ENCODE peak calls at places on chromosomes 4 and X, in seven cellular contexts. A, F, Y, H, Z, K and U are unnamed samples. For H3K4me1 and H3K27me3, the result is how much of the 10 kb centered on the place peaks cover.

GRCh38 chrX:110123331-110123782 is 120.4 kb downstream of the TMEM164 start:
- DNase-seq in A (no peak), F (peak), K (no peak), Y (peak), Z (no peak), H (no peak), U (no peak)

GRCh38 chr4:40178672-40179071 is 18.2 kb upstream of the RHOH start:
- DNase-seq in Z (no peak), Y (no peak), H (no peak), F (peak), K (no peak), A (peak), U (no peak)

GRCh38 chrX:119880076-119880475 is 8.4 kb downstream of the NDUFA1 start:
- DNase-seq in Z (no peak), Y (no peak), H (no peak), K (no peak), F (no peak), A (no peak), U (no peak)

GRCh38 chr4:149441338-149441737 is 374.3 kb downstream of the IQCM start:
- DNase-seq in H (no peak), K (no peak), F (peak), Y (no peak), Z (no peak), A (no peak), U (peak)

GRCh38 chrX:11702420-11702819 is 36.7 kb upstream of the ARHGAP6 start:
- DNase-seq in H (no peak), Y (no peak), Z (no peak), K (no peak), F (no peak), A (no peak), U (no peak)

GRCh38 chr4:73208376-73208775 is 50.2 kb downstream of the ANKRD17 start:
- DNase-seq in A (no peak), F (no peak), Y (no peak), K (no peak), Z (no peak), H (no peak), U (peak)

GRCh38 chr4:8285143-8285975 is 15.8 kb downstream of the HTRA3 start:
- DNase-seq in K (no peak), H (no peak), Z (no peak), F (no peak), A (no peak), Y (no peak), U (no peak)

GRCh38 chr4:155759372-155760252 is 791 bp downstream of the GUCY1B1 start:
- DNase-seq in H (peak), F (peak), Y (peak), Z (peak), K (peak), A (peak), U (peak)

GRCh38 chr4:184819786-184820185 is 6.0 kb downstream of the ACSL1 start:
- DNase-seq in F (no peak), H (no peak), A (no peak), Y (no peak), Z (no peak), K (no peak), U (no peak)

GRCh38 chr4:68905598-68906237 is 45.9 kb downstream of the UGT2A3 start:
- DNase-seq in K (no peak), Y (peak), F (no peak), H (no peak), Z (peak), A (peak), U (peak)

GRCh38 chr4:27084685-27085356 is 224.2 kb downstream of the STIM2 start:
- DNase-seq in Z (peak), Y (peak), A (peak), H (no peak), K (peak), F (peak), U (peak)

GRCh38 chr4:110751991-110752390 is 129.1 kb upstream of the PITX2 start:
- DNase-seq in H (no peak), Y (no peak), K (no peak), F (no peak), A (no peak), Z (no peak), U (no peak)

GRCh38 chrX:136597356-136597755 is 50.6 kb upstream of the CD40LG start:
- DNase-seq in K (no peak), H (no peak), Z (no peak), Y (no peak), F (no peak), A (no peak), U (no peak)

GRCh38 chrX:119870626-119871131 is 854 bp downstream of the RNF113A start:
- DNase-seq in Z (no peak), H (no peak), Y (peak), A (peak), K (peak), F (peak), U (peak)

GRCh38 chr4:74223801-74224200 is 65.9 kb downstream of the MTHFD2L start:
- DNase-seq in A (no peak), Y (no peak), H (no peak), F (peak), Z (no peak), K (no peak), U (peak)

GRCh38 chrX:65990702-65991101 is 49.2 kb downstream of the VSIG4 start:
- DNase-seq in Z (no peak), F (no peak), Y (no peak), A (no peak), H (no peak), K (no peak), U (no peak)
- H3K4me1 ChIP-seq in Z (under half), F (under half), Y (under half), A (under half), H (under half), K (under half), U (under half)

GRCh38 chrX:3938587-3938986 is 225.1 kb upstream of the PRKX start:
- DNase-seq in K (no peak), F (no peak), H (no peak), Z (no peak), A (no peak), Y (no peak), U (no peak)

DNA sequence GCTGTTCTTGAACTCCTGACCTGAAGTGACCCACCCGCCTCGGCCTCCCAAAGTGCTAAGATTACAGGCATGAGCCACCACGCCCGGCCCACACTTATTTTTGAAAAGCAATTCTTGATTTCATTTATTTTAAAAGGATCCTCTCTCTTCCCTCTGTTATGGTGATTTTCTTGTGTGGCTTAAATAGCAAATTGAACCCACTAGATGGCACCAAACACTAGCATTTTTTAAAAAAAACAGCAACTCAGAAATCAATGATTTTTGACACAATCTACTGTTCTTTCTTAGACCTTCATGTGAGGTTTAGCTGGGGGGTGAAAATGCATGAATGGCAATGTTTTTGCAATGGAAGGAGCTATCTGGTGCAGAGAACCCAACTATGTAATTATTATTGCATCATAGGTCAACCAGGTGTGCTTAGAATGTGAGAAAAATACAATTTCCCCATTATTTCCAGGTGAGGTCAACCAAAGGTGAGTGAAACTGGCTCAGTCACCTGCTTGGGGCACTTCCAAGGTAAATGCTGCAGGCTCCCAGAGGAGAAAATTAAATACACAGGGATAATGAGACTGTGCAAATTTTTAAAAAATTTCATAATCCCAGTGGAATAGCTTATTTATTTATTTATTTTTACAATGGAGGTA is 226.6 kb upstream of the PRKX start:
- DNase-seq in F (peak), Z (no peak), A (peak), Y (peak), H (no peak), K (no peak), U (peak)
- TF ChIP-seq CTCF in F (peak), Z (peak), A (no peak), Y (peak), H (peak), K (no peak), U (peak)

GRCh38 chrX:104852241-104852640 is 286.2 kb downstream of the IL1RAPL2 start:
- DNase-seq in F (no peak), H (no peak), Z (no peak), K (no peak), Y (no peak), A (no peak), U (no peak)
- H3K27me3 ChIP-seq in F (under half), H (under half), Z (under half), K (under half), Y (under half), A (under half), U (under half)

DNA sequence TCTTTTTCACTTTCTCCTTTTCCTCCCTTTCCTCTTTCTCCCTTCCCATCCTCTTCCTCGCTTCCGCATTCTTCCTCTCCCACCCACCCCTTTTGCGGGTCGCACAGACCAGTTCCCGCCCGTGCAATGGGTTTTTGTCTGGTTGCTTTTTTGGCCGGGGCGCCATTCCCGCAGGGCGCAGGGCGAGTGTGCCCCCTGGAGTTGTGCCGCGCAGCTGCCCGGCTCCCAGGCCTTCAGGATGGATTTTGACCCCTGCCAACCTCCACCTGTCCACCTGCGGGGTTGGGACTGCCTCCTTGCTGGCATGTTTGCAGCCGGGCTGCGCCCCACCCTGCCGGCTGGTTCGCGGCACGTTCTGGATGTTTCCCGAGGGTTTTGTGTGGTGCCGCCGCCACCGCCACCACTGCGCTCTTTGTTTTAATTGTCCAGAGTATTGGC is 578 bp upstream of the SEL1L3 start:
- DNase-seq in A (peak), Z (peak), F (peak), Y (peak), H (no peak), K (peak), U (no peak)
- H3K4me1 ChIP-seq in A (under half), Z (under half), F (under half), Y (under half), H (under half), K (under half), U (under half)

GRCh38 chrX:9724711-9725110 is 40.9 kb downstream of the GPR143 start:
- DNase-seq in A (no peak), H (no peak), F (peak), Z (no peak), K (no peak), Y (no peak), U (no peak)
- TF ChIP-seq CTCF in A (no peak), H (no peak), F (peak), Z (no peak), K (no peak), Y (no peak), U (peak)

DNA sequence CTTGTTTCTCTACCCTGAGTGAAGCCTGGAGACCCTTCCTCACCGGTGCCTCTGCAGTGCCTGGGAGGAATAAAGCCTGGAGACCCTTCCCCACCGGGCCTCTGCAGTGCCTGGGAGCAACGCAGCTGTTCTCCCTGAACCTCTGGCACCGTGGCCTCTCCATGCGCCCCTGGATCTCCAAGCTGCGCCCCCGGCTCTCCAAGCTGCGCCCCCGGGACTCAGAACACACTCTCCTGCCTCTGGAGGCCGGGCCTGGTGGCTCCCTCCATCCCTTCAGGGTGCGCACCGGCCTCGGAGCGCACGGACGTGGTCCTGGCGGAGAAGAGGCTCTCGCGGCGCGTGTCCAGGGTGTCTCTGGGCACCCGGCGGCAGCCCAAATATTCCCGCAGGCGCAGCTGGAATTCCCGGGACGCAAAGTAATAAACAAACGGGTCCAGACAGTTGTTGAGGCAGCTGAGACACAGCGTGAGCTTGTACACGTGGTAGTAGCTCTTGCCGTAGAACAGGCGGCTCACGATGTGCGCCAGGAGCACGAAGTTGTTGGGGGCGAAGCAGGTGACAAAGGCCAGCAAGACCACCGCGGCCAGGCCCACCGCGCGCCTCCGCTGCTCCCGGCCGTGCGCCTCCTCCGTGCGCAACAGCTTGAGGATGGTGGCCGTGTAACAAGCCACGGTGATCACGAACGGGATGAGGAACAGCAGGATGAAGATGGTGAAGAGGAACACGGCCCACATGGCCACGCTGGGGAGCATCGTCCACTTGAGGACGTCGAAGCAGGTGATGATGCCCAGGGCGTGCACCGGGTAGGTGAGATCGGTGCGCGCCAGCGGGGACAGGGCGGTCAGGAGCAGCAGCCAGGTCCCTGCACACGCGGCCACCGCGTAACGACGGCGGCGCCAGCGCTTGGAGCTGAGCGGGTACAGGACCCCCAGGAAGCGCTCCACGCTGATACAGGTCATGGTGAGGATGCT is 12.8 kb upstream of the ASMTL start:
- DNase-seq in A (no peak), Z (peak), K (no peak), F (no peak), Y (no peak), H (peak), U (no peak)
- H3K27me3 ChIP-seq in A (under half), Z (under half), K (under half), F (half or more), Y (under half), H (under half), U (under half)